ENCODE peak calls at places on chromosomes 13 and 19, in six cellular contexts. O is K562, M is astrocyte, L is H1, G is PC-3, Z is endodermal cell. T is an unnamed sample.

GRCh38 chr19:38079926-38080380 is 144.1 kb downstream of the DPF1 start:
- DNase-seq in O (no peak), M (peak; percentile 96), G (peak; percentile 86), L (no peak), Z (peak; percentile 56), T (no peak)

GRCh38 chr13:38819053-38819452 is 132.2 kb downstream of the FREM2 start:
- DNase-seq in Z (no peak), L (no peak), G (no peak), O (no peak), M (peak; percentile 51), T (no peak)

GRCh38 chr13:46615888-46616531 is 63.0 kb downstream of the LRCH1 start:
- DNase-seq in G (no peak), M (no peak), Z (no peak), O (no peak), L (no peak), T (no peak)

GRCh38 chr13:35768551-35768950 is 292.1 kb upstream of the MAB21L1 start:
- DNase-seq in G (no peak), M (peak; percentile 74), O (no peak), Z (no peak), L (no peak), T (no peak)

GRCh38 chr19:10421981-10422461 is 1.7 kb downstream of the PDE4A start:
- DNase-seq in Z (no peak), M (no peak), O (no peak), L (no peak), G (no peak), T (no peak)

GRCh38 chr13:27632648-27633047 is 11.0 kb downstream of the POLR1D start:
- DNase-seq in M (no peak), G (no peak), L (no peak), O (no peak), Z (no peak), T (no peak)

GRCh38 chr19:10271543-10272086 is 695 bp downstream of the ICAM1 start:
- DNase-seq in L (no peak), O (peak; percentile 43), M (no peak), Z (no peak), G (no peak), T (no peak)

GRCh38 chr13:43766766-43767165 is 20.0 kb downstream of the ENOX1 start:
- DNase-seq in M (no peak), O (no peak), Z (no peak), L (no peak), G (no peak), T (no peak)

GRCh38 chr19:15501596-15501995 is 6.7 kb upstream of the CYP4F22 start:
- DNase-seq in Z (no peak), M (no peak), O (no peak), G (no peak), L (no peak), T (no peak)

GRCh38 chr19:44752816-44753618 is 4.5 kb downstream of the BCL3 start:
- DNase-seq in O (peak; percentile 86), M (peak; percentile 99), Z (peak; percentile 89), L (peak; percentile 70), G (peak; percentile 87), T (peak; percentile 92)

GRCh38 chr13:90622547-90622946 is 724.9 kb upstream of the MIR17HG start:
- DNase-seq in M (peak; percentile 47), G (peak; percentile 73), L (no peak), O (no peak), Z (no peak), T (no peak)

GRCh38 chr19:39996218-39996810 is 546 bp upstream of the ZNF546 start:
- DNase-seq in L (no peak), O (peak; percentile 41), Z (no peak), M (peak; percentile 74), G (peak; percentile 49), T (peak; percentile 54)

GRCh38 chr13:106449096-106449495 is 86.4 kb downstream of the EFNB2 start:
- DNase-seq in Z (no peak), G (no peak), M (no peak), L (no peak), O (no peak), T (no peak)

GRCh38 chr13:91719033-91719432 is 320.6 kb downstream of the GPC5 start:
- DNase-seq in L (no peak), G (peak; percentile 7), M (peak; percentile 16), O (no peak), Z (no peak), T (no peak)

GRCh38 chr13:114019367-114019766 is 45.5 kb upstream of the C13orf46 start:
- DNase-seq in O (peak; percentile 84), Z (peak; percentile 78), L (no peak), G (no peak), M (no peak), T (peak; percentile 40)

GRCh38 chr13:45796421-45796960 is 55.1 kb downstream of the SIAH3 start:
- DNase-seq in G (no peak), Z (peak; percentile 48), M (no peak), O (no peak), L (no peak), T (no peak)

GRCh38 chr13:48533207-48533499 is 273 bp upstream of the RCBTB2 start:
- DNase-seq in L (no peak), Z (no peak), M (no peak), O (no peak), G (no peak), T (no peak)

GRCh38 chr13:92676246-92676645 is 550.4 kb upstream of the GPC6 start:
- DNase-seq in G (no peak), O (no peak), Z (no peak), M (no peak), L (no peak), T (no peak)

GRCh38 chr19:49472936-49473335 is 1.1 kb upstream of the FLT3LG start:
- DNase-seq in O (no peak), G (no peak), Z (no peak), L (no peak), M (no peak), T (no peak)

GRCh38 chr19:20423381-20424207 is 142.0 kb downstream of the ZNF737 start:
- DNase-seq in O (no peak), L (peak; percentile 61), Z (peak; percentile 67), M (peak; percentile 59), G (peak; percentile 2), T (peak; percentile 50)

GRCh38 chr19:10603084-10603872 is 16.2 kb upstream of the AP1M2 start:
- DNase-seq in L (peak; percentile 57), O (peak; percentile 64), G (no peak), Z (peak; percentile 67), M (no peak), T (peak; percentile 89)

GRCh38 chr13:112113355-112113754 is 46.4 kb downstream of the SOX1 start:
- DNase-seq in G (no peak), O (no peak), M (no peak), L (no peak), Z (no peak), T (no peak)

GRCh38 chr13:112114391-112114790 is 47.4 kb downstream of the SOX1 start:
- DNase-seq in M (no peak), O (no peak), Z (peak; percentile 31), G (no peak), L (no peak), T (no peak)

GRCh38 chr13:112112534-112113276 is 45.8 kb downstream of the SOX1 start:
- DNase-seq in G (no peak), M (no peak), O (no peak), L (no peak), Z (peak; percentile 11), T (no peak)

GRCh38 chr13:112115403-112116091 is 48.6 kb downstream of the SOX1 start:
- DNase-seq in G (no peak), M (no peak), O (no peak), L (no peak), Z (peak; percentile 36), T (no peak)

GRCh38 chr13:112113851-112114250 is 46.9 kb downstream of the SOX1 start:
- DNase-seq in O (no peak), G (no peak), Z (peak; percentile 28), L (no peak), M (no peak), T (no peak)
- H3K9ac ChIP-seq in O (no peak overlapping the region), G (no peak overlapping the region), Z (no peak overlapping the region), L (no peak overlapping the region), M (no peak overlapping the region), T (no peak overlapping the region)

DNA sequence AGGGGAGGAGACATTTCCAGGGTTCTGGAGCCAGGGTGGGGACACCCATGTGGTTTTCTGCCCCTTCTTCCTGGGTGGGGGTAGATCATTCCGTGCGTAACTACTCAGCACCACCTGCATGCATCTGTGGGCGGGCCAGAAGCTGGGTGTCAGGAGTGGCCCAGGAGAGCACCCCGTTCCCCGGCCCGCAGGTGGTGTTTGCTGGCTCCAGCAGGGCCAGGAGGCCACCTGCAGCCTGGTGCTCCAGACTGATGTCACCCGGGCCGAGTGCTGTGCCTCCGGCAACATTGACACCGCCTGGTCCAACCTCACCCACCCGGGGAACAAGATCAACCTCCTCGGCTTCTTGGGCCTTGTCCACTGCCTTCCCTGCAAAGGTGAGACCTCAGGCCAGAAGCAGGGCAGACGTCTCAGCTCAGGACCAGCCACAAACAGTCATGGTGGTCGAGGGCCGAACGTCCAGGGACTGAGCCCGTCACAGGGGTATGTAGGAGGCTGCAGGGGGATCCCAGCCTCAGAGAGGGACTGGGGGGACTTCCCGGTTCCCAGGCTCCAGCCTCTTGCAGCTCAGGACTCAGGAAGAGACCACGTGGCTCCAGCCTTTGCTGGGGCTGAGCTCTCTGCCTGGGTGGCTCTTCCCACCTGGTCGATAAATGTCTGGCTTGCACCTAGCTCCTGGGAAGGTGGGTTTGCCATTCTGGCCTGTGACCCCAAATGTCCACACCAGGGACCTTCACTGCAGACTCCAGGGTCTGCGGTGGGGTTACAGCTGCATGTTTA is 1.6 kb downstream of the FSTL3 start:
- DNase-seq in M (peak; percentile 58), Z (peak; percentile 43), L (no peak), O (no peak), G (peak; percentile 42), T (no peak)
- H3K9ac ChIP-seq in M (peak overlapping the region; percentile 96), Z (no peak overlapping the region), L (no peak overlapping the region), O (peak overlapping the region; percentile 83), G (no peak overlapping the region), T (no peak overlapping the region)

GRCh38 chr19:47723573-47723923 is 10.3 kb downstream of the EHD2 start:
- DNase-seq in O (no peak), M (peak; percentile 92), G (peak; percentile 64), Z (no peak), L (no peak), T (peak; percentile 51)
- H3K9ac ChIP-seq in O (no peak overlapping the region), M (peak overlapping the region; percentile 74), G (peak overlapping the region; percentile 56), Z (no peak overlapping the region), L (no peak overlapping the region), T (no peak overlapping the region)

GRCh38 chr19:46413262-46414031 is at the start of gene CCDC8:
- DNase-seq in L (peak; percentile 91), Z (peak; percentile 98), G (no peak), O (peak; percentile 93), M (peak; percentile 95), T (no peak)
- H3K9ac ChIP-seq in L (peak within 1 kb of the TSS; percentile 76), Z (peak within 1 kb of the TSS; percentile 87), G (no peak within 1 kb of the TSS), O (peak within 1 kb of the TSS; percentile 97), M (peak within 1 kb of the TSS; percentile 71), T (no peak within 1 kb of the TSS)

GRCh38 chr19:35345671-35346111 is 2.0 kb upstream of the FFAR1 start:
- DNase-seq in O (no peak), Z (peak; percentile 18), G (no peak), M (no peak), L (peak; percentile 24), T (no peak)

GRCh38 chr19:35347930-35348298 is 212 bp downstream of the FFAR1 start:
- DNase-seq in L (no peak), M (no peak), Z (peak; percentile 16), G (no peak), O (no peak), T (no peak)

GRCh38 chr19:35344511-35345031 is 3.1 kb upstream of the FFAR1 start:
- DNase-seq in L (peak; percentile 35), Z (peak; percentile 27), M (no peak), G (no peak), O (no peak), T (no peak)

GRCh38 chr19:35347171-35347929 is at the start of gene FFAR1:
- DNase-seq in L (peak; percentile 38), O (no peak), Z (peak; percentile 13), M (no peak), G (no peak), T (peak; percentile 50)

GRCh38 chr19:35346193-35347052 is 1.3 kb upstream of the FFAR1 start:
- DNase-seq in M (no peak), L (peak; percentile 31), Z (peak; percentile 46), G (no peak), O (no peak), T (peak; percentile 40)
- H3K9ac ChIP-seq in M (no peak overlapping the region), L (no peak overlapping the region), Z (no peak overlapping the region), G (no peak overlapping the region), O (peak overlapping the region; percentile 27), T (no peak overlapping the region)